ENCODE peak calls at places on chromosomes 6 and 20, in five cellular contexts. One of them, this sample, is unnamed. For H3K4me1, the result is how much of the 10 kb centered on the place peaks cover.

GRCh38 chr20:44174996-44175766 is 11.8 kb downstream of the JPH2 start:
- DNase-seq in PC-9: no peak
- DNase-seq in heart right ventricle: peak
- DNase-seq in stomach: no peak
- DNase-seq in left ventricle myocardium inferior: no peak
- DNase-seq in this sample: no peak

GRCh38 chr6:68080074-68080473 is 555.0 kb upstream of the ADGRB3 start:
- DNase-seq in PC-9: no peak
- DNase-seq in heart right ventricle: no peak
- DNase-seq in stomach: no peak
- DNase-seq in left ventricle myocardium inferior: no peak
- DNase-seq in this sample: no peak

GRCh38 chr20:23161968-23162696 is 76.0 kb upstream of the CD93 start:
- DNase-seq in heart right ventricle: peak
- DNase-seq in stomach: peak
- DNase-seq in left ventricle myocardium inferior: peak
- DNase-seq in PC-9: peak
- DNase-seq in this sample: peak

GRCh38 chr6:112357801-112358200 is 10.7 kb downstream of the RFPL4B start:
- DNase-seq in stomach: no peak
- DNase-seq in PC-9: no peak
- DNase-seq in heart right ventricle: no peak
- DNase-seq in left ventricle myocardium inferior: no peak
- DNase-seq in this sample: no peak

GRCh38 chr6:4967301-4968030 is 36.4 kb downstream of the RPP40 start:
- DNase-seq in PC-9: no peak
- DNase-seq in stomach: no peak
- DNase-seq in left ventricle myocardium inferior: no peak
- DNase-seq in heart right ventricle: no peak
- DNase-seq in this sample: no peak

GRCh38 chr20:46070215-46070910 is 19.4 kb downstream of the NCOA5 start:
- DNase-seq in left ventricle myocardium inferior: no peak
- DNase-seq in PC-9: no peak
- DNase-seq in heart right ventricle: no peak
- DNase-seq in stomach: no peak
- DNase-seq in this sample: no peak

GRCh38 chr6:90286884-90287488 is 9.7 kb downstream of the BACH2 start:
- DNase-seq in left ventricle myocardium inferior: no peak
- DNase-seq in PC-9: peak
- DNase-seq in stomach: peak
- DNase-seq in heart right ventricle: no peak
- DNase-seq in this sample: peak

GRCh38 chr6:47180633-47181032 is 129.1 kb downstream of the TNFRSF21 start:
- DNase-seq in PC-9: peak
- DNase-seq in left ventricle myocardium inferior: no peak
- DNase-seq in stomach: no peak
- DNase-seq in heart right ventricle: no peak
- DNase-seq in this sample: no peak

GRCh38 chr20:9610665-9611064 is 96.3 kb downstream of the LAMP5 start:
- DNase-seq in stomach: no peak
- DNase-seq in left ventricle myocardium inferior: no peak
- DNase-seq in PC-9: no peak
- DNase-seq in heart right ventricle: no peak
- DNase-seq in this sample: no peak

GRCh38 chr20:13868331-13868730 is 83.5 kb downstream of the NDUFAF5 start:
- DNase-seq in PC-9: no peak
- DNase-seq in heart right ventricle: no peak
- DNase-seq in stomach: no peak
- DNase-seq in left ventricle myocardium inferior: no peak
- DNase-seq in this sample: no peak

GRCh38 chr6:127031511-127031910 is 87.0 kb upstream of the RSPO3 start:
- DNase-seq in heart right ventricle: no peak
- DNase-seq in left ventricle myocardium inferior: no peak
- DNase-seq in stomach: no peak
- DNase-seq in PC-9: no peak
- DNase-seq in this sample: no peak

GRCh38 chr6:150189176-150189575 is 46.3 kb downstream of the PPP1R14C start:
- DNase-seq in stomach: no peak
- DNase-seq in left ventricle myocardium inferior: no peak
- DNase-seq in PC-9: no peak
- DNase-seq in heart right ventricle: no peak
- DNase-seq in this sample: no peak

GRCh38 chr20:17849901-17850673 is 118.5 kb downstream of the SNX5 start:
- DNase-seq in stomach: peak
- DNase-seq in PC-9: peak
- DNase-seq in left ventricle myocardium inferior: peak
- DNase-seq in heart right ventricle: peak
- DNase-seq in this sample: peak

GRCh38 chr6:112503210-112503609 is 156.1 kb downstream of the RFPL4B start:
- DNase-seq in PC-9: no peak
- DNase-seq in left ventricle myocardium inferior: no peak
- DNase-seq in heart right ventricle: no peak
- DNase-seq in stomach: no peak
- DNase-seq in this sample: no peak

GRCh38 chr6:70110128-70111022 is 192.5 kb downstream of the COL9A1 start:
- DNase-seq in stomach: no peak
- DNase-seq in heart right ventricle: no peak
- DNase-seq in left ventricle myocardium inferior: no peak
- DNase-seq in PC-9: no peak
- DNase-seq in this sample: no peak

GRCh38 chr20:21622097-21622496 is 83.4 kb upstream of the PAX1 start:
- DNase-seq in left ventricle myocardium inferior: no peak
- DNase-seq in stomach: no peak
- DNase-seq in heart right ventricle: no peak
- DNase-seq in PC-9: no peak
- DNase-seq in this sample: no peak

GRCh38 chr6:63975685-63976084 is 340.1 kb downstream of the PHF3 start:
- DNase-seq in stomach: no peak
- DNase-seq in heart right ventricle: no peak
- DNase-seq in left ventricle myocardium inferior: no peak
- DNase-seq in PC-9: no peak
- DNase-seq in this sample: no peak

GRCh38 chr6:145116591-145117178 is 618.6 kb downstream of the EPM2A start:
- DNase-seq in heart right ventricle: no peak
- DNase-seq in stomach: no peak
- DNase-seq in left ventricle myocardium inferior: no peak
- DNase-seq in PC-9: peak
- DNase-seq in this sample: no peak

GRCh38 chr6:34476941-34477340 is 11.1 kb downstream of the PACSIN1 start:
- DNase-seq in left ventricle myocardium inferior: no peak
- DNase-seq in heart right ventricle: no peak
- DNase-seq in PC-9: no peak
- DNase-seq in stomach: no peak
- DNase-seq in this sample: no peak

GRCh38 chr20:25676164-25676809 is 20.4 kb downstream of the ZNF337 start:
- DNase-seq in left ventricle myocardium inferior: no peak
- DNase-seq in PC-9: no peak
- DNase-seq in stomach: no peak
- DNase-seq in heart right ventricle: no peak
- DNase-seq in this sample: no peak

GRCh38 chr6:129307845-129308244 is 402.1 kb downstream of the ARHGAP18 start:
- DNase-seq in heart right ventricle: no peak
- DNase-seq in PC-9: no peak
- DNase-seq in stomach: no peak
- DNase-seq in left ventricle myocardium inferior: no peak
- DNase-seq in this sample: no peak

GRCh38 chr6:130000526-130001228 is 17.7 kb upstream of the L3MBTL3 start:
- DNase-seq in stomach: no peak
- DNase-seq in left ventricle myocardium inferior: no peak
- DNase-seq in PC-9: no peak
- DNase-seq in heart right ventricle: no peak
- DNase-seq in this sample: no peak

GRCh38 chr6:96762599-96762998 is 74.7 kb downstream of the GPR63 start:
- DNase-seq in left ventricle myocardium inferior: no peak
- DNase-seq in heart right ventricle: no peak
- DNase-seq in PC-9: no peak
- DNase-seq in stomach: no peak
- DNase-seq in this sample: no peak

GRCh38 chr6:169286961-169287360 is 33.3 kb upstream of the THBS2 start:
- DNase-seq in PC-9: no peak
- DNase-seq in heart right ventricle: no peak
- DNase-seq in left ventricle myocardium inferior: no peak
- DNase-seq in stomach: no peak
- DNase-seq in this sample: no peak

GRCh38 chr6:42369568-42369967 is 82.2 kb downstream of the TRERF1 start:
- DNase-seq in heart right ventricle: no peak
- DNase-seq in stomach: peak
- DNase-seq in left ventricle myocardium inferior: no peak
- DNase-seq in PC-9: peak
- DNase-seq in this sample: no peak

GRCh38 chr6:82072113-82072512 is 175.4 kb downstream of the IBTK start:
- DNase-seq in left ventricle myocardium inferior: no peak
- DNase-seq in stomach: no peak
- DNase-seq in PC-9: no peak
- DNase-seq in heart right ventricle: no peak
- DNase-seq in this sample: no peak

GRCh38 chr6:142871910-142872331 is 73.1 kb downstream of the HIVEP2 start:
- DNase-seq in heart right ventricle: no peak
- DNase-seq in PC-9: no peak
- DNase-seq in stomach: no peak
- DNase-seq in left ventricle myocardium inferior: no peak
- DNase-seq in this sample: peak

GRCh38 chr6:79277109-79277508 is 42.6 kb upstream of the HMGN3 start:
- DNase-seq in heart right ventricle: no peak
- DNase-seq in left ventricle myocardium inferior: no peak
- DNase-seq in PC-9: no peak
- DNase-seq in stomach: no peak
- DNase-seq in this sample: no peak

GRCh38 chr6:85418059-85418458 is 31.8 kb upstream of the NT5E start:
- DNase-seq in stomach: no peak
- DNase-seq in heart right ventricle: no peak
- DNase-seq in PC-9: no peak
- DNase-seq in left ventricle myocardium inferior: no peak
- DNase-seq in this sample: no peak

GRCh38 chr20:23132293-23132929 is 46.3 kb upstream of the CD93 start:
- DNase-seq in left ventricle myocardium inferior: no peak
- DNase-seq in stomach: no peak
- DNase-seq in PC-9: no peak
- DNase-seq in heart right ventricle: no peak
- DNase-seq in this sample: no peak

GRCh38 chr20:37528442-37529213 is 952 bp upstream of the BLCAP start:
- DNase-seq in stomach: no peak
- DNase-seq in left ventricle myocardium inferior: no peak
- DNase-seq in PC-9: no peak
- DNase-seq in heart right ventricle: no peak
- DNase-seq in this sample: peak

GRCh38 chr6:85483041-85483700 is 33.3 kb downstream of the NT5E start:
- DNase-seq in stomach: peak
- DNase-seq in PC-9: peak
- DNase-seq in left ventricle myocardium inferior: peak
- DNase-seq in heart right ventricle: peak
- DNase-seq in this sample: peak

GRCh38 chr20:59004763-59005522 is 2.1 kb downstream of the CTSZ start:
- DNase-seq in left ventricle myocardium inferior: peak
- DNase-seq in stomach: peak
- DNase-seq in PC-9: no peak
- DNase-seq in heart right ventricle: peak
- DNase-seq in this sample: peak
- H3K4me1 ChIP-seq in left ventricle myocardium inferior: half or more
- H3K4me1 ChIP-seq in stomach: under half
- H3K4me1 ChIP-seq in PC-9: under half
- H3K4me1 ChIP-seq in heart right ventricle: under half
- H3K4me1 ChIP-seq in this sample: under half

GRCh38 chr20:57319584-57319983 is 10.0 kb upstream of the SPO11 start:
- DNase-seq in heart right ventricle: no peak
- DNase-seq in PC-9: no peak
- DNase-seq in stomach: no peak
- DNase-seq in left ventricle myocardium inferior: no peak
- DNase-seq in this sample: no peak
- H3K4me1 ChIP-seq in heart right ventricle: under half
- H3K4me1 ChIP-seq in PC-9: under half
- H3K4me1 ChIP-seq in stomach: under half
- H3K4me1 ChIP-seq in left ventricle myocardium inferior: under half
- H3K4me1 ChIP-seq in this sample: under half

DNA sequence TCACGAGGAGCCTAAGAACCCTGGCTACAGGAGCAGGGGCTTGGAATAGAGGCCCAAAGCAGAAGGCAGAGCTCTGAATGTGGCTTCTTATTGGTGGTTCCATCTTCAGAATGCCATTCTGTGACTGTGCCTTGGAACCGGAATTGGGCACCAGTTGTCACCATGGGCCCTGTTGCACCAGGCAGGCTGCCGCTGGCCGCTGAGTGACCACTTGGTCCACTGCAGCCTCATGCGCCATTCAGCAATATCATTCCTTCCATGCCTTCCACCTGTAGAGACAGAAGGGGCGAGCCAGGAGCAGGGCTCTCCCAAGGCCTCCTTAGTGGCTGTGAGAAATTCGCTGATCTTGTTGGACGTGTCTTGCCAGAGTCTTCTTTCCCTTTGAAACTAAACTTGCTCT is 270.3 kb upstream of the CHD6 start:
- DNase-seq in PC-9: no peak
- DNase-seq in left ventricle myocardium inferior: no peak
- DNase-seq in stomach: no peak
- DNase-seq in heart right ventricle: no peak
- DNase-seq in this sample: no peak
- H3K4me1 ChIP-seq in PC-9: under half
- H3K4me1 ChIP-seq in left ventricle myocardium inferior: under half
- H3K4me1 ChIP-seq in stomach: under half
- H3K4me1 ChIP-seq in heart right ventricle: under half
- H3K4me1 ChIP-seq in this sample: under half

GRCh38 chr6:33413200-33413599 is 2.4 kb downstream of the PHF1 start:
- DNase-seq in left ventricle myocardium inferior: no peak
- DNase-seq in PC-9: no peak
- DNase-seq in heart right ventricle: no peak
- DNase-seq in stomach: no peak
- DNase-seq in this sample: no peak
- H3K4me1 ChIP-seq in left ventricle myocardium inferior: half or more
- H3K4me1 ChIP-seq in PC-9: under half
- H3K4me1 ChIP-seq in heart right ventricle: under half
- H3K4me1 ChIP-seq in stomach: under half
- H3K4me1 ChIP-seq in this sample: under half